ENCODE peak calls at places on chromosomes 2 and 18, in ten cellular contexts. M, T, B, S, G, I, Y, Q, V and U are unnamed samples.

GRCh38 chr2:103427567-103427966 is 665.7 kb downstream of the TMEM182 start:
- DNase-seq in M (no peak), T (no peak), B (no peak), S (no peak), G (no peak), I (no peak), Y (no peak), Q (no peak), V (no peak), U (no peak)

GRCh38 chr2:134189009-134189717 is 64.7 kb upstream of the MGAT5 start:
- DNase-seq in M (no peak), T (no peak), B (no peak), S (no peak), G (no peak), I (peak; percentile 33), Y (peak; percentile 32), Q (no peak), V (no peak), U (no peak)

GRCh38 chr2:73176205-73176880 is 26.0 kb upstream of the NOTO start:
- DNase-seq in M (no peak), T (peak; percentile 47), B (peak; percentile 85), S (no peak), G (no peak), I (no peak), Y (no peak), Q (peak; percentile 66), V (peak; percentile 73), U (no peak)

GRCh38 chr2:219769044-219770030 is 141.9 kb downstream of the SLC4A3 start:
- DNase-seq in M (peak; percentile 25), T (no peak), B (no peak), S (no peak), G (peak; percentile 83), I (peak; percentile 62), Y (peak; percentile 1), Q (peak; percentile 88), V (no peak), U (no peak)

GRCh38 chr2:190717306-190717705 is 68.4 kb downstream of the NAB1 start:
- DNase-seq in M (no peak), T (no peak), B (no peak), S (no peak), G (no peak), I (no peak), Y (no peak), Q (no peak), V (no peak), U (no peak)

GRCh38 chr2:53672881-53673522 is 94.6 kb upstream of the CHAC2 start:
- DNase-seq in M (no peak), T (no peak), B (no peak), S (no peak), G (no peak), I (no peak), Y (peak; percentile 27), Q (no peak), V (no peak), U (no peak)

GRCh38 chr2:174180837-174181236 is 67.5 kb downstream of the OLA1 start:
- DNase-seq in M (no peak), T (no peak), B (no peak), S (no peak), G (no peak), I (no peak), Y (no peak), Q (no peak), V (no peak), U (no peak)

GRCh38 chr2:234198976-234199375 is 148.5 kb downstream of the SPP2 start:
- DNase-seq in M (no peak), T (no peak), B (no peak), S (no peak), G (no peak), I (no peak), Y (no peak), Q (no peak), V (no peak), U (no peak)

GRCh38 chr18:58192519-58192918 is 148.5 kb downstream of the NEDD4L start:
- DNase-seq in M (no peak), T (no peak), B (no peak), S (no peak), G (no peak), I (no peak), Y (no peak), Q (no peak), V (no peak), U (no peak)

DNA sequence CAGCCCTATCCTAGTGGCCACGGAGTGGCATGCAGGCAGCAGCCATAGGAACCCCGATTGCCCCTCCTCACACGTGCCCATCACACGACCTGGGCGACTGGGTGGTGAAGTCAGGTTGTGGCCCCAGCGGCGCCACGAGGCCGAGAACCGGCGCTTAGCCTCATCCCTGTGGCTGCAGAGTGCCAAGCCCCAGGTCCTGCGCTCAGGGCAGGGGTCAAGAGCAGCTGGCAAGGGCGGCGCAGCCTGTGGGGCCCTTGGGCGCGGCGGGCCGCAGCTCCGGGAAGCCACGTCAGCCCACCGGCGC is 73.3 kb downstream of the RPIA start:
- DNase-seq in M (no peak), T (no peak), B (peak; percentile 70), S (no peak), G (no peak), I (no peak), Y (no peak), Q (no peak), V (peak; percentile 62), U (no peak)
- H3K4me3 ChIP-seq in M (peak overlapping the region; percentile 50), T (no peak overlapping the region), B (peak overlapping the region; percentile 71), S (no peak overlapping the region), G (peak overlapping the region; percentile 52), I (no peak overlapping the region), Y (no peak overlapping the region), Q (peak overlapping the region; percentile 0), V (peak overlapping the region; percentile 39), U (peak overlapping the region; percentile 56)

GRCh38 chr2:237281900-237282306 is 132.1 kb downstream of the COL6A3 start:
- DNase-seq in M (no peak), T (no peak), B (no peak), S (no peak), G (no peak), I (no peak), Y (peak; percentile 92), Q (no peak), V (no peak), U (no peak)
- H3K27ac ChIP-seq in M (no peak overlapping the region), T (no peak overlapping the region), B (no peak overlapping the region), S (no peak overlapping the region), G (peak overlapping the region; percentile 54), I (no peak overlapping the region), Y (peak overlapping the region; percentile 93), Q (no peak overlapping the region), V (no peak overlapping the region), U (no peak overlapping the region)

GRCh38 chr18:61889541-61889940 is 3.3 kb downstream of the RNF152 start:
- DNase-seq in M (no peak), T (no peak), B (no peak), S (no peak), G (no peak), I (no peak), Y (no peak), Q (no peak), V (no peak), U (no peak)

GRCh38 chr18:61891271-61891670 is 1.5 kb downstream of the RNF152 start:
- DNase-seq in M (no peak), T (no peak), B (no peak), S (no peak), G (no peak), I (no peak), Y (no peak), Q (no peak), V (no peak), U (no peak)

GRCh38 chr18:61890344-61890743 is 2.5 kb downstream of the RNF152 start:
- DNase-seq in M (no peak), T (no peak), B (no peak), S (no peak), G (no peak), I (no peak), Y (no peak), Q (no peak), V (no peak), U (no peak)

GRCh38 chr18:61887838-61888237 is 5.0 kb downstream of the RNF152 start:
- DNase-seq in M (no peak), T (no peak), B (no peak), S (no peak), G (no peak), I (no peak), Y (no peak), Q (no peak), V (no peak), U (no peak)

DNA sequence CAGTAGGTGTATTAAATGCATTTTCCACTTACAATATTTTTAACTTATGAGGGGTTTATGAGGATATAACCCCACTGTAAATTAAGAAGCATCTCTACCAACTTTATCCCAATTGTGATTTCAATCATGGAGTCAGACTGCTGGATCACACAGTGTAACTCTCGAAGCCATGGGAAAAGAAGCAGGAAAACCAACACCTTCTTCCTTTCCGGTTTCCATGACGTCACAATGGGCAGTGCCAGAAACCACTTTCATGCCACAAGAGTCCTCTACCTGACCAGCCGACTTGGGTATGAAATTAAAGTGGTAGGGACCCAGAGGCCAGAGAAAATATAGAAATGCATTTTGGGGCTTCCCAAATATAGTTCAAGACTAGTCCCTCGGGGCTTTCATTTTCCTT is 4.2 kb downstream of the RNF152 start:
- DNase-seq in M (no peak), T (no peak), B (no peak), S (no peak), G (no peak), I (no peak), Y (no peak), Q (no peak), V (no peak), U (no peak)
- H3K4me3 ChIP-seq in M (no peak overlapping the region), T (no peak overlapping the region), B (peak overlapping the region; percentile 46), S (no peak overlapping the region), G (peak overlapping the region; percentile 22), I (no peak overlapping the region), Y (no peak overlapping the region), Q (no peak overlapping the region), V (no peak overlapping the region), U (peak overlapping the region; percentile 44)

GRCh38 chr2:160606336-160606735 is 112.7 kb upstream of the RBMS1 start:
- DNase-seq in M (no peak), T (no peak), B (no peak), S (no peak), G (no peak), I (no peak), Y (no peak), Q (no peak), V (no peak), U (no peak)

GRCh38 chr2:160612266-160612864 is 118.8 kb upstream of the RBMS1 start:
- DNase-seq in M (no peak), T (no peak), B (no peak), S (no peak), G (no peak), I (no peak), Y (no peak), Q (no peak), V (no peak), U (no peak)

GRCh38 chr2:160613466-160614153 is 120.0 kb upstream of the RBMS1 start:
- DNase-seq in M (no peak), T (no peak), B (no peak), S (no peak), G (no peak), I (no peak), Y (peak; percentile 27), Q (no peak), V (no peak), U (no peak)

GRCh38 chr2:160608525-160609085 is 115.0 kb upstream of the RBMS1 start:
- DNase-seq in M (no peak), T (no peak), B (no peak), S (no peak), G (no peak), I (no peak), Y (no peak), Q (no peak), V (no peak), U (no peak)

DNA sequence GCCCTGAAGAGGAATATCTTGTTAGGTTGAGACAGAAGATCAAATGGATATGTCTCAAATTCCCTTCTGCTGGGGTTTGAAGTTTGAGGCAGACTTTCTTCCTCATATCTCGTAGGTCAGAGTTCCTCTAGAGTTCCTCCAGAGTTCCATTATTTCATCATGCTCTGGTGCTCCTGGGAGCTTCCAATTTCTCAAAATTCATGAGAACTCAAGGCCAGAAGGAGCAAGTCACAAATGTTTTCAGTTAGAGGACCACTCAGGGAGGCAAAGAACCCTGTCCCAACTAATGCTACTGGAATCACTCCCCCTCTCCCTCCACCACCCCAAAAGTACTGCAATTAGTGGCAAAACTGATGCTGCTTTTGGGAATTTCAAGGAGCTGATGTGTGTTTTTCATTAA is 115.7 kb upstream of the RBMS1 start:
- DNase-seq in M (no peak), T (no peak), B (no peak), S (no peak), G (no peak), I (no peak), Y (no peak), Q (no peak), V (no peak), U (no peak)
- H3K27ac ChIP-seq in M (no peak overlapping the region), T (no peak overlapping the region), B (no peak overlapping the region), S (no peak overlapping the region), G (no peak overlapping the region), I (no peak overlapping the region), Y (no peak overlapping the region), Q (no peak overlapping the region), V (no peak overlapping the region), U (no peak overlapping the region)